ENCODE peak calls at places on chromosomes 11 and 22, in seven cellular contexts. One of them, this sample, is unnamed.

GRCh38 chr11:11189501-11189900 is 163.5 kb downstream of the CSNK2A3 start:
- DNase-seq in T-cell: no peak
- DNase-seq in T-helper 9 cell: no peak
- DNase-seq in C1 segment of cervical spinal cord: no peak
- DNase-seq in left ventricle myocardium inferior: no peak
- DNase-seq in activated gamma-delta T cell: no peak
- DNase-seq in HT1080: no peak
- DNase-seq in this sample: no peak

GRCh38 chr11:5071815-5072214 is 2.4 kb downstream of the OR52E1 start:
- DNase-seq in T-cell: no peak
- DNase-seq in T-helper 9 cell: no peak
- DNase-seq in C1 segment of cervical spinal cord: no peak
- DNase-seq in left ventricle myocardium inferior: no peak
- DNase-seq in activated gamma-delta T cell: no peak
- DNase-seq in HT1080: peak; percentile 21
- DNase-seq in this sample: no peak

GRCh38 chr11:79244175-79244804 is 196.5 kb downstream of the TENM4 start:
- DNase-seq in T-cell: no peak
- DNase-seq in T-helper 9 cell: no peak
- DNase-seq in C1 segment of cervical spinal cord: no peak
- DNase-seq in left ventricle myocardium inferior: no peak
- DNase-seq in activated gamma-delta T cell: no peak
- DNase-seq in HT1080: peak; percentile 94
- DNase-seq in this sample: no peak

GRCh38 chr11:63882555-63883242 is 34.3 kb downstream of the RCOR2 start:
- DNase-seq in T-cell: peak; percentile 47
- DNase-seq in T-helper 9 cell: no peak
- DNase-seq in C1 segment of cervical spinal cord: no peak
- DNase-seq in left ventricle myocardium inferior: peak; percentile 23
- DNase-seq in activated gamma-delta T cell: no peak
- DNase-seq in HT1080: no peak
- DNase-seq in this sample: peak; percentile 61

GRCh38 chr11:45275823-45276222 is 10.3 kb downstream of the SYT13 start:
- DNase-seq in T-cell: no peak
- DNase-seq in T-helper 9 cell: no peak
- DNase-seq in C1 segment of cervical spinal cord: no peak
- DNase-seq in left ventricle myocardium inferior: no peak
- DNase-seq in activated gamma-delta T cell: no peak
- DNase-seq in HT1080: no peak
- DNase-seq in this sample: no peak

GRCh38 chr11:118001494-118001971 is 15.3 kb downstream of the IL10RA start:
- DNase-seq in T-cell: no peak
- DNase-seq in T-helper 9 cell: no peak
- DNase-seq in C1 segment of cervical spinal cord: no peak
- DNase-seq in left ventricle myocardium inferior: no peak
- DNase-seq in activated gamma-delta T cell: no peak
- DNase-seq in HT1080: no peak
- DNase-seq in this sample: no peak

GRCh38 chr11:10327254-10327653 is 22.4 kb downstream of the ADM start:
- DNase-seq in T-cell: no peak
- DNase-seq in T-helper 9 cell: no peak
- DNase-seq in C1 segment of cervical spinal cord: no peak
- DNase-seq in left ventricle myocardium inferior: no peak
- DNase-seq in activated gamma-delta T cell: no peak
- DNase-seq in HT1080: no peak
- DNase-seq in this sample: no peak

GRCh38 chr11:117490019-117490679 is 162.5 kb downstream of the CEP164 start:
- DNase-seq in T-cell: no peak
- DNase-seq in T-helper 9 cell: no peak
- DNase-seq in C1 segment of cervical spinal cord: no peak
- DNase-seq in left ventricle myocardium inferior: no peak
- DNase-seq in activated gamma-delta T cell: no peak
- DNase-seq in HT1080: no peak
- DNase-seq in this sample: no peak

GRCh38 chr11:36730761-36731160 is 132.7 kb upstream of the RAG2 start:
- DNase-seq in T-cell: no peak
- DNase-seq in T-helper 9 cell: no peak
- DNase-seq in C1 segment of cervical spinal cord: no peak
- DNase-seq in left ventricle myocardium inferior: no peak
- DNase-seq in activated gamma-delta T cell: no peak
- DNase-seq in HT1080: no peak
- DNase-seq in this sample: no peak

GRCh38 chr22:34841321-34841901 is 224.5 kb upstream of the ISX start:
- DNase-seq in T-cell: no peak
- DNase-seq in T-helper 9 cell: no peak
- DNase-seq in C1 segment of cervical spinal cord: no peak
- DNase-seq in left ventricle myocardium inferior: no peak
- DNase-seq in activated gamma-delta T cell: no peak
- DNase-seq in HT1080: no peak
- DNase-seq in this sample: no peak

GRCh38 chr22:29269731-29270474 is 1.8 kb downstream of the EWSR1 start:
- DNase-seq in T-cell: no peak
- DNase-seq in T-helper 9 cell: no peak
- DNase-seq in C1 segment of cervical spinal cord: no peak
- DNase-seq in left ventricle myocardium inferior: no peak
- DNase-seq in activated gamma-delta T cell: no peak
- DNase-seq in HT1080: no peak
- DNase-seq in this sample: no peak

GRCh38 chr11:22879615-22880014 is 19.3 kb upstream of the CCDC179 start:
- DNase-seq in T-cell: no peak
- DNase-seq in T-helper 9 cell: no peak
- DNase-seq in C1 segment of cervical spinal cord: no peak
- DNase-seq in left ventricle myocardium inferior: no peak
- DNase-seq in activated gamma-delta T cell: no peak
- DNase-seq in HT1080: peak; percentile 4
- DNase-seq in this sample: no peak

GRCh38 chr11:70225629-70226582 is 22.8 kb downstream of the FADD start:
- DNase-seq in T-cell: no peak
- DNase-seq in T-helper 9 cell: no peak
- DNase-seq in C1 segment of cervical spinal cord: peak; percentile 29
- DNase-seq in left ventricle myocardium inferior: no peak
- DNase-seq in activated gamma-delta T cell: no peak
- DNase-seq in HT1080: no peak
- DNase-seq in this sample: no peak

GRCh38 chr11:76668362-76669155 is 2.0 kb downstream of the LRRC32 start:
- DNase-seq in T-cell: no peak
- DNase-seq in T-helper 9 cell: no peak
- DNase-seq in C1 segment of cervical spinal cord: no peak
- DNase-seq in left ventricle myocardium inferior: no peak
- DNase-seq in activated gamma-delta T cell: no peak
- DNase-seq in HT1080: no peak
- DNase-seq in this sample: no peak

GRCh38 chr11:102534261-102534872 is 3.8 kb upstream of the MMP7 start:
- DNase-seq in T-cell: no peak
- DNase-seq in T-helper 9 cell: no peak
- DNase-seq in C1 segment of cervical spinal cord: no peak
- DNase-seq in left ventricle myocardium inferior: no peak
- DNase-seq in activated gamma-delta T cell: no peak
- DNase-seq in HT1080: no peak
- DNase-seq in this sample: no peak

GRCh38 chr11:57203359-57203758 is 21.6 kb downstream of the LRRC55 start:
- DNase-seq in T-cell: no peak
- DNase-seq in T-helper 9 cell: no peak
- DNase-seq in C1 segment of cervical spinal cord: no peak
- DNase-seq in left ventricle myocardium inferior: peak; percentile 85
- DNase-seq in activated gamma-delta T cell: no peak
- DNase-seq in HT1080: no peak
- DNase-seq in this sample: no peak

GRCh38 chr11:111327908-111328624 is 29.7 kb downstream of the POU2AF3 start:
- DNase-seq in T-cell: no peak
- DNase-seq in T-helper 9 cell: no peak
- DNase-seq in C1 segment of cervical spinal cord: peak; percentile 57
- DNase-seq in left ventricle myocardium inferior: peak; percentile 38
- DNase-seq in activated gamma-delta T cell: no peak
- DNase-seq in HT1080: peak; percentile 11
- DNase-seq in this sample: peak; percentile 36

GRCh38 chr11:8878771-8879170 is 32.2 kb upstream of the AKIP1 start:
- DNase-seq in T-cell: no peak
- DNase-seq in T-helper 9 cell: no peak
- DNase-seq in C1 segment of cervical spinal cord: no peak
- DNase-seq in left ventricle myocardium inferior: no peak
- DNase-seq in activated gamma-delta T cell: no peak
- DNase-seq in HT1080: no peak
- DNase-seq in this sample: no peak

GRCh38 chr22:37419370-37419915 is 7.8 kb downstream of the ELFN2 start:
- DNase-seq in T-cell: no peak
- DNase-seq in T-helper 9 cell: no peak
- DNase-seq in C1 segment of cervical spinal cord: no peak
- DNase-seq in left ventricle myocardium inferior: no peak
- DNase-seq in activated gamma-delta T cell: no peak
- DNase-seq in HT1080: no peak
- DNase-seq in this sample: no peak

GRCh38 chr22:29838599-29838956 is 504 bp upstream of the ASCC2 start:
- DNase-seq in T-cell: peak; percentile 5
- DNase-seq in T-helper 9 cell: no peak
- DNase-seq in C1 segment of cervical spinal cord: no peak
- DNase-seq in left ventricle myocardium inferior: no peak
- DNase-seq in activated gamma-delta T cell: no peak
- DNase-seq in HT1080: no peak
- DNase-seq in this sample: no peak